ENCODE peak calls at places on chromosomes 5 and 9, in four cellular contexts. M is pancreas, X is fibroblast of lung, N is skeletal muscle cell. K is an unnamed sample.

GRCh38 chr5:5881294-5881693 is 458.8 kb downstream of the ICE1 start:
- DNase-seq in M (no peak), X (no peak), N (no peak), K (no peak)

GRCh38 chr9:78131969-78132687 is 100.5 kb upstream of the GNAQ start:
- DNase-seq in M (no peak), X (peak; percentile 57), N (no peak), K (no peak)

GRCh38 chr5:52987711-52988329 is 1.3 kb upstream of the ITGA2 start:
- DNase-seq in M (no peak), X (peak; percentile 89), N (no peak), K (no peak)

GRCh38 chr9:4086119-4087088 is 213.5 kb downstream of the GLIS3 start:
- DNase-seq in M (no peak), X (no peak), N (peak; percentile 47), K (no peak)

GRCh38 chr5:133373121-133373870 is 239.0 kb downstream of the FSTL4 start:
- DNase-seq in M (no peak), X (peak; percentile 5), N (no peak), K (no peak)

GRCh38 chr5:168179185-168179584 is 112.3 kb upstream of the WWC1 start:
- DNase-seq in M (no peak), X (peak; percentile 50), N (no peak), K (no peak)

GRCh38 chr5:175282611-175283225 is 161.3 kb downstream of the DRD1 start:
- DNase-seq in M (no peak), X (peak; percentile 51), N (no peak), K (no peak)

GRCh38 chr9:89467278-89467625 is 30.7 kb downstream of the SEMA4D start:
- DNase-seq in M (no peak), X (no peak), N (no peak), K (no peak)

GRCh38 chr5:149723374-149723773 is 6.7 kb upstream of the PPARGC1B start:
- DNase-seq in M (no peak), X (no peak), N (no peak), K (no peak)

GRCh38 chr5:142211013-142211412 is 102.4 kb downstream of the NDFIP1 start:
- DNase-seq in M (no peak), X (no peak), N (no peak), K (no peak)

GRCh38 chr9:18890372-18890771 is 142.6 kb downstream of the SAXO1 start:
- DNase-seq in M (no peak), X (peak; percentile 78), N (peak; percentile 62), K (no peak)

GRCh38 chr5:124514966-124515365 is 231.5 kb downstream of the ZNF608 start:
- DNase-seq in M (no peak), X (no peak), N (no peak), K (no peak)

GRCh38 chr9:24189986-24190385 is 355.7 kb downstream of the IZUMO3 start:
- DNase-seq in M (no peak), X (peak; percentile 0), N (no peak), K (no peak)

GRCh38 chr9:133950206-133950915 is 41.8 kb downstream of the VAV2 start:
- DNase-seq in M (peak; percentile 28), X (peak; percentile 41), N (no peak), K (no peak)

GRCh38 chr5:133831506-133832224 is 136.8 kb downstream of the C5orf15 start:
- DNase-seq in M (no peak), X (peak; percentile 53), N (peak; percentile 16), K (no peak)

GRCh38 chr9:91101598-91102168 is 260.0 kb downstream of the AUH start:
- DNase-seq in M (no peak), X (no peak), N (no peak), K (no peak)

GRCh38 chr5:75002271-75002670 is 50.1 kb downstream of the GCNT4 start:
- DNase-seq in M (no peak), X (no peak), N (no peak), K (no peak)

GRCh38 chr5:445591-445990 is 2.6 kb downstream of the EXOC3 start:
- DNase-seq in M (no peak), X (no peak), N (no peak), K (no peak)

GRCh38 chr5:17317499-17317898 is 100.1 kb downstream of the BASP1 start:
- DNase-seq in M (no peak), X (no peak), N (no peak), K (no peak)

GRCh38 chr9:82810902-82811301 is 252.0 kb downstream of the RASEF start:
- DNase-seq in M (no peak), X (peak; percentile 92), N (peak; percentile 23), K (no peak)

GRCh38 chr9:84322830-84323229 is 17.7 kb downstream of the SLC28A3 start:
- DNase-seq in M (no peak), X (peak; percentile 53), N (peak; percentile 69), K (no peak)

GRCh38 chr9:89178162-89179120 is at the start of gene SHC3:
- DNase-seq in M (peak; percentile 51), X (peak; percentile 81), N (no peak), K (no peak)

GRCh38 chr5:80255425-80255751 is 460 bp downstream of the SERINC5 start:
- DNase-seq in M (peak; percentile 73), X (peak; percentile 68), N (no peak), K (no peak)

GRCh38 chr9:71250626-71251025 is 129.2 kb upstream of the TRPM3 start:
- DNase-seq in M (no peak), X (no peak), N (no peak), K (no peak)

GRCh38 chr5:123976393-123977029 is 464.5 kb downstream of the CSNK1G3 start:
- DNase-seq in M (no peak), X (no peak), N (no peak), K (no peak)

GRCh38 chr5:112995764-112996618 is 19.4 kb downstream of the DCP2 start:
- DNase-seq in M (peak; percentile 58), X (peak; percentile 52), N (no peak), K (no peak)

GRCh38 chr9:89372230-89372816 is 54.0 kb downstream of the SECISBP2 start:
- DNase-seq in M (no peak), X (no peak), N (no peak), K (no peak)

DNA sequence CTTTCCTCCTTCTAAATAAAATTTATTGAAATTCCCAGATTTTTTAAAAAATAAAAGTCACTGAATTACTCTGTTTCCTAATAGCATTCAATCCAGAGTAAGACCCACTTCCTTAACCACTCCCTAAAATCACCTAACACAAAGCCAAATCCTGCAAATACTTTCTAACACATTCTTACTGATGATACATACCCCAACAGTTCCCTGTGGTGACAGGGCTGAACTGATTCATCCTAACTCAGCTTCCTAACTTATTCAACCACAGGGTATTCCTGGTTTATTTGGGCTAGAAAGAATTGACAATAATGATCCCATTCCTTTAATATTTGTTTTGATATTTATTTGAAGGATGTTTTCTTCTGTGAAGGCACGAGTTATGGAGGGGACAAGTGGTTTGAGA is 40.7 kb upstream of the ZNF300 start:
- DNase-seq in M (no peak), X (peak; percentile 71), N (no peak), K (no peak)
- H3K4me3 ChIP-seq in M (peak overlapping the region; percentile 65), X (peak overlapping the region; percentile 85), N (peak overlapping the region; percentile 51), K (no peak overlapping the region)

DNA sequence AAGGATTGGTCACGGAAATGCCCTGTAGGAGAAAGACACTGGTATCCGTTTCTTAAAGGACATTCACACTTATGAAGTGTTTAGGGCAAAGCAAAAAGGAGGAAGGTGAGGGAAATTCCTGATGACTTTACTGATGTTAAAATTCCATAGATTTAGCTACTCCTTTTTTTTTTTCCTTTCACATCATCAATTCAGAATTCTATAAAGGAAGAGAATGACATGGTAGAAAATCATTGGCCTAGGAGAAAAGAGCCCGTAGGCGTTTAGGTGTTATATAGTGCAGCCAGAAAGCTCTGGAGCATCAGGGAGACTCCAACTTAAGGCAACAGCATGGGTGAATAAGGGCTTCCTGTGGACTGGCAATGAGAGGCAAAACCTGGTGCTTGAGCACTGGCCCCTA is at the start of gene TSLP:
- DNase-seq in M (no peak), X (no peak), N (no peak), K (no peak)
- H3K4me3 ChIP-seq in M (peak within 1 kb of the TSS; percentile 12), X (peak within 1 kb of the TSS; percentile 87), N (peak within 1 kb of the TSS; percentile 26), K (peak within 1 kb of the TSS; percentile 14)

GRCh38 chr9:125842215-125842614 is 95.0 kb downstream of the PBX3 start:
- DNase-seq in M (no peak), X (no peak), N (no peak), K (no peak)
- H3K4me3 ChIP-seq in M (no peak overlapping the region), X (no peak overlapping the region), N (no peak overlapping the region), K (no peak overlapping the region)

GRCh38 chr5:14036514-14036913 is 92.0 kb upstream of the DNAH5 start:
- DNase-seq in M (no peak), X (peak; percentile 76), N (no peak), K (no peak)
- H3K4me3 ChIP-seq in M (no peak overlapping the region), X (peak overlapping the region; percentile 52), N (no peak overlapping the region), K (no peak overlapping the region)

DNA sequence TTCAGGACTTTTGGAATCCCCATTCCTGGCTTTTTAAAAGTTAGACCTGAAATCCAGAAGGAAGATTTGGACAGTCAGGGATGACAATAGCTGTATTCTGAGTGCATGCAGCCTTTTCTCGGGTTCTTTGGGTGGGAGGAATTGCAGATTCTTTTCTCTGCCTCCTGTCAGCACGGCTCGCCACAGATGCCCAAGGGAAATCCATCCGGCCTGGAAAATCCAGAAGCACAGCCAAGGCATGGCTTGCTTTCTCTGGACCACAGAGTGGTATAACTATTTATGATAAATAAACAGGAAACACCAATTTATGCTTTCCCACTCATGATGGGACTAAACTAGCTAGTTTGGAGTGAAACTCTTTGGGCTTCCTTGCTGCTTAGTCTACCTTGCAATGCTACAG is 59.1 kb downstream of the C9orf152 start:
- DNase-seq in M (no peak), X (no peak), N (peak; percentile 79), K (no peak)
- H3K4me3 ChIP-seq in M (no peak overlapping the region), X (no peak overlapping the region), N (no peak overlapping the region), K (no peak overlapping the region)

DNA sequence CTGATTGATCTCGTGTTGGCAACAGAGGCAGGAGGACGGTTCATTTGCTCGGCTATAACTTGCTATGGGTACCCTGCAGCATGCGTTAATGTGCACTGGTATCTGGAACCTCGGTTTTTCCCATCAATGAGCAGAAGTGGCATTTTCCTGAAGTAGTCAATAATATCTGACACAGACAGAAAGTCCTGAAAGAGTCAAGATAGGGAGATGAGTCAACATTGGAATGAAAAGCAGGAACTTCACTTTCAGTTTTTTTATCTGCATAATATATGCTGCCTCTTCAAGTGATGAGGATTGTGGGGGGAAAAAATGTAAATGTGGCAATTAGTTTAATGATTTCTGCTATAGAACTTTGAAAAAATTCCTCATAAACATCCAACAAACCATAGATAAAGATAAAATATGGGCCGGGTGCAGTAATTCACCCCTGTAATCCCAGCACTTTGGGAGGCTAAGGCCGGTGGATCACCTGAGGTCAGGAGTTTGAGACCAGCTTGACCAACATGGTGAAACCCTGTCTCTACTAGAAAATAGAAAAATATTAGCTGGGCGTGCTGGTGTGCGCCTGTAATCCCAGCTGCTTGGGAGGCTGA is 15.9 kb downstream of the C5orf58 start:
- DNase-seq in M (no peak), X (no peak), N (no peak), K (no peak)
- H3K4me3 ChIP-seq in M (no peak overlapping the region), X (no peak overlapping the region), N (no peak overlapping the region), K (no peak overlapping the region)

K was measured in AG09309.